ENCODE peak calls at places on chromosomes 7 and 10, in nine cellular contexts. I is right atrium auricular region; Q is heart left ventricle; S is GM23248; W is CD8-positive, alpha-beta T cell; Y is Panc1; L is left ventricle myocardium inferior; T is GM06990; R is right cardiac atrium. V is an unnamed sample.

GRCh38 chr7:767941-768729 is 41.1 kb upstream of the PRKAR1B start:
- DNase-seq in Y (no peak), W (no peak), T (no peak), S (peak), I (peak), R (peak), L (no peak), Q (peak), V (no peak)

GRCh38 chr7:127822822-127823508 is 171.0 kb downstream of the SND1 start:
- DNase-seq in T (no peak), Y (no peak), R (no peak), Q (no peak), W (no peak), I (no peak), L (no peak), S (no peak), V (peak)

GRCh38 chr10:63910806-63911205 is 389.6 kb downstream of the REEP3 start:
- DNase-seq in Q (no peak), S (no peak), I (no peak), L (no peak), W (no peak), R (no peak), T (no peak), Y (no peak), V (no peak)

GRCh38 chr7:115748123-115748738 is 282.3 kb downstream of the TFEC start:
- DNase-seq in R (no peak), T (no peak), Q (no peak), I (no peak), L (no peak), S (peak), Y (no peak), W (no peak), V (peak)

GRCh38 chr7:158858592-158859503 is 2.5 kb downstream of the DYNC2I1 start:
- DNase-seq in L (no peak), Y (no peak), S (no peak), T (no peak), Q (no peak), W (no peak), I (no peak), R (no peak), V (peak)

GRCh38 chr7:77657427-77658331 is 38.6 kb upstream of the RSBN1L start:
- DNase-seq in T (peak), Q (no peak), I (no peak), R (no peak), Y (no peak), W (no peak), S (peak), L (no peak), V (peak)

GRCh38 chr7:11192506-11192905 is 218.8 kb downstream of the PHF14 start:
- DNase-seq in T (no peak), Q (no peak), Y (no peak), W (no peak), L (no peak), I (no peak), R (no peak), S (peak), V (no peak)

GRCh38 chr7:106190589-106191330 is 78.6 kb upstream of the SYPL1 start:
- DNase-seq in R (no peak), T (no peak), Y (no peak), L (no peak), W (no peak), S (no peak), Q (no peak), I (no peak), V (no peak)

GRCh38 chr7:32532716-32533115 is 37.4 kb downstream of the AVL9 start:
- DNase-seq in Q (no peak), Y (no peak), S (no peak), R (no peak), L (no peak), W (no peak), T (no peak), I (no peak), V (no peak)

GRCh38 chr10:19651549-19651948 is 164.7 kb upstream of the PLXDC2 start:
- DNase-seq in T (no peak), I (no peak), Q (no peak), W (no peak), L (no peak), R (no peak), Y (no peak), S (peak), V (peak)

GRCh38 chr7:2107386-2108085 is 125.2 kb downstream of the MAD1L1 start:
- DNase-seq in R (no peak), T (no peak), S (no peak), I (no peak), L (no peak), Y (no peak), W (no peak), Q (no peak), V (no peak)

GRCh38 chr10:82190432-82191260 is 315.7 kb downstream of the NRG3 start:
- DNase-seq in Y (no peak), I (no peak), T (no peak), R (no peak), L (no peak), W (no peak), Q (no peak), S (no peak), V (no peak)

GRCh38 chr7:47291461-47292051 is 290.4 kb downstream of the TNS3 start:
- DNase-seq in R (no peak), W (no peak), I (peak), Y (peak), Q (no peak), S (peak), T (peak), L (no peak), V (peak)

GRCh38 chr10:79319372-79319771 is 27.9 kb upstream of the PPIF start:
- DNase-seq in L (no peak), I (no peak), Q (no peak), T (no peak), R (peak), S (no peak), W (no peak), Y (no peak), V (no peak)

GRCh38 chr7:79922894-79923293 is 211.7 kb upstream of the GNAI1 start:
- DNase-seq in L (no peak), Y (no peak), W (no peak), Q (no peak), R (no peak), S (no peak), I (no peak), T (no peak), V (no peak)

GRCh38 chr7:12719978-12720377 is 32.5 kb downstream of the ARL4A start:
- DNase-seq in I (no peak), T (no peak), Q (no peak), Y (no peak), S (no peak), W (no peak), R (no peak), L (no peak), V (no peak)

GRCh38 chr10:17290226-17290625 is 62.2 kb downstream of the VIM start:
- DNase-seq in Y (peak), I (no peak), L (no peak), W (no peak), T (no peak), S (peak), Q (no peak), R (no peak), V (peak)

GRCh38 chr10:28282341-28282740 is 20.5 kb downstream of the MPP7 start:
- DNase-seq in I (no peak), Y (no peak), Q (no peak), W (no peak), R (no peak), T (no peak), L (no peak), S (no peak), V (no peak)

GRCh38 chr10:124306922-124307371 is 111.8 kb downstream of the OAT start:
- DNase-seq in S (peak), T (no peak), Y (no peak), W (no peak), I (no peak), R (no peak), Q (no peak), L (no peak), V (peak)

GRCh38 chr7:5550831-5551230 is 127.2 kb upstream of the TNRC18 start:
- DNase-seq in R (no peak), W (no peak), T (no peak), S (no peak), Q (no peak), L (no peak), I (no peak), Y (no peak), V (no peak)

GRCh38 chr7:114243019-114243507 is 171.6 kb upstream of the FOXP2 start:
- DNase-seq in Y (no peak), W (no peak), T (no peak), S (peak), I (no peak), R (no peak), Q (no peak), L (no peak), V (peak)

GRCh38 chr10:48764486-48764885 is 79.8 kb downstream of the WDFY4 start:
- DNase-seq in S (no peak), Q (no peak), R (no peak), W (no peak), L (no peak), Y (no peak), T (no peak), I (no peak), V (no peak)

GRCh38 chr10:99660662-99661369 is 1.5 kb downstream of the ENTPD7 start:
- DNase-seq in Y (no peak), L (no peak), R (no peak), I (no peak), T (no peak), S (no peak), W (no peak), Q (no peak), V (no peak)

GRCh38 chr10:79272353-79272752 is 74.9 kb upstream of the PPIF start:
- DNase-seq in R (no peak), I (no peak), T (no peak), S (no peak), L (no peak), W (no peak), Q (no peak), Y (no peak), V (no peak)

GRCh38 chr7:127598318-127598717 is 4.8 kb downstream of the FSCN3 start:
- DNase-seq in T (no peak), Y (no peak), L (no peak), W (no peak), I (no peak), S (peak), Q (no peak), R (no peak), V (no peak)

GRCh38 chr7:110911632-110912031 is 179.3 kb upstream of the LRRN3 start:
- DNase-seq in W (no peak), L (no peak), S (no peak), I (no peak), Q (no peak), R (no peak), Y (no peak), T (no peak), V (no peak)

GRCh38 chr7:110905773-110906566 is 185.0 kb upstream of the LRRN3 start:
- DNase-seq in Q (no peak), R (no peak), T (no peak), S (no peak), W (no peak), L (no peak), I (no peak), Y (no peak), V (no peak)

GRCh38 chr7:110914263-110914662 is 176.7 kb upstream of the LRRN3 start:
- DNase-seq in W (no peak), T (no peak), Y (no peak), S (no peak), I (no peak), Q (no peak), L (no peak), R (no peak), V (no peak)

GRCh38 chr7:110909102-110909501 is 181.8 kb upstream of the LRRN3 start:
- DNase-seq in L (no peak), S (no peak), Q (no peak), Y (no peak), W (no peak), R (no peak), T (no peak), I (no peak), V (no peak)
- H3K4me3 ChIP-seq in L (no peak), S (no peak), Q (no peak), Y (no peak), W (no peak), R (no peak), T (no peak), I (no peak), V (no peak)

DNA sequence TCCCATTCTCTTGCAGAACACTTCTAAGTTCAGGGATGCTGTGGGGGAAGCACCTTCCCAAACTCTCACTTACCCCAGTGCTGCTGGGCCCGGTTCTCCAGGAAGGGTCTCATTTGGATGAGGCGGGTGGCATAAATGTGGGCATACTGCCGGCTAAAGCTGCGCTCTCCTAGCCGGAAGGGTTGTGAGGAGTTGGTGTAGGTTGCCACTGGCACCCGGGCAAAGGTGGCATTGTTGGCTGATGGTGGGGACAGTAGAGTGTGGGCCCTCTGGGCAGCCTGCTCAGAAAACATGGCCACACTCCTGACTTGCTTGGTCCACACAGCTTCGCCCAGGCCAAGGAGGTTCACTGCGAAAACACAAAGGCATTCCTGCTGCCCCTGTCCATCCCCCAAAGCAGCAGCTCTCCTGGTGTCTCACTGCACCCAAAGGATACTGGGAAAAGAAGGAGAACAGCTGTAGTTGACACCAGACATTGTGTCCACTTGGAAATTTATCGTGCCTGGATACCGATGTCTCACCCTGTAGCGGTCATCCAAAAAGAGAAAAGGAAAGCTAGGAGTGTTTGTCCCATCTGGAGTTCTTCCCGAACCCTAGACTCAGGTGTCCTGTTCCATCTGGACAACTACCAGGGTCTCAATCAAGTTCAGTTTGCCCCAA is 1.5 kb downstream of the POLD2 start:
- DNase-seq in T (no peak), L (no peak), S (no peak), Q (no peak), W (no peak), R (peak), Y (no peak), I (no peak), V (no peak)
- H3K4me3 ChIP-seq in T (no peak), L (peak), S (peak), Q (no peak), W (no peak), R (no peak), Y (peak), I (no peak), V (no peak)

GRCh38 chr7:25893436-25893835 is 258.6 kb upstream of the NFE2L3 start:
- DNase-seq in S (peak), L (no peak), Y (no peak), Q (no peak), W (no peak), T (peak), R (no peak), I (no peak), V (no peak)
- H3K4me3 ChIP-seq in S (peak), L (peak), Y (peak), Q (no peak), W (peak), T (peak), R (peak), I (no peak), V (no peak)

GRCh38 chr7:124751017-124751416 is 14.6 kb downstream of the GPR37 start:
- DNase-seq in Y (no peak), W (no peak), S (no peak), T (no peak), L (no peak), Q (no peak), I (no peak), R (no peak), V (no peak)
- H3K4me3 ChIP-seq in Y (no peak), W (no peak), S (no peak), T (no peak), L (no peak), Q (no peak), I (no peak), R (no peak), V (no peak)

GRCh38 chr10:43404675-43405221 is 4.2 kb downstream of the HNRNPF start:
- DNase-seq in S (no peak), W (no peak), Q (no peak), R (no peak), Y (no peak), I (no peak), T (no peak), L (no peak), V (no peak)
- H3K4me3 ChIP-seq in S (peak), W (peak), Q (no peak), R (no peak), Y (peak), I (no peak), T (peak), L (peak), V (no peak)

GRCh38 chr7:30086529-30086928 is 48.3 kb upstream of the MTURN start:
- DNase-seq in T (no peak), W (no peak), Y (no peak), I (no peak), S (no peak), L (no peak), R (no peak), Q (no peak), V (no peak)
- H3K4me3 ChIP-seq in T (no peak), W (no peak), Y (no peak), I (no peak), S (no peak), L (no peak), R (no peak), Q (no peak), V (no peak)

GRCh38 chr7:155510975-155511595 is 35.3 kb downstream of the CNPY1 start:
- DNase-seq in L (no peak), T (no peak), I (no peak), W (no peak), S (no peak), Y (no peak), Q (no peak), R (no peak), V (no peak)

GRCh38 chr7:155509725-155510551 is 36.4 kb downstream of the CNPY1 start:
- DNase-seq in I (no peak), L (no peak), Y (no peak), T (no peak), S (no peak), R (no peak), Q (no peak), W (no peak), V (no peak)

GRCh38 chr7:155513543-155514285 is 32.6 kb downstream of the CNPY1 start:
- DNase-seq in T (no peak), Q (no peak), L (no peak), S (no peak), Y (no peak), W (no peak), I (no peak), R (no peak), V (no peak)

GRCh38 chr7:155512246-155512887 is 34.0 kb downstream of the CNPY1 start:
- DNase-seq in I (no peak), R (no peak), Q (no peak), S (no peak), T (no peak), L (no peak), W (no peak), Y (no peak), V (no peak)

DNA sequence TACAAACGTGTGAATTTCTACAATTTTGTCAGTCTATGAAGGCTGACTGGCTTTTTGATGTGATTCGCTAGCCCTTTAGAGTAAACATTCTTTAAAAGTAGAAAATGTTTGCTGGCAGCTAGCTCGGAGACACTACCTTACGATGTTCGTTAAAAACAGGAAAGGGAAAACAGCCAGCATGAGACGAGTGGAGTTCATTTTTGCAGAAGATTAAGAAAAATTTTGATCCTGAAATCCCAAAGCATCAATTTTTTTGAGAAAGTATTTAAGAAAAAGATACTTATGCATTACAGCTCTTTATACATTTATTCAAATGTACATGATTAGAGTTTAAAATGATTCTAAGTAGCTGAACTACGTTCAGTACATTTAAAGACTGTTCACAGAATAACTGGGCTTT is 34.8 kb downstream of the CNPY1 start:
- DNase-seq in L (no peak), I (no peak), S (no peak), Q (no peak), R (no peak), Y (no peak), W (no peak), T (no peak), V (no peak)
- H3K4me3 ChIP-seq in L (no peak), I (no peak), S (no peak), Q (no peak), R (no peak), Y (no peak), W (no peak), T (no peak), V (no peak)

V was measured in bronchial epithelial cell.